ENCODE peak calls at places on chromosomes 12 and 14, in ten cellular contexts. Z, L, Y, P, W, J, T, C, E and B are unnamed samples.

GRCh38 chr12:27142102-27142721 is 59.8 kb upstream of the C12orf71 start:
- DNase-seq in W (peak), E (peak), L (no peak), J (no peak), C (peak), T (peak), Z (peak), Y (peak), P (peak), B (peak)

GRCh38 chr12:108193922-108194321 is 64.8 kb downstream of the WSCD2 start:
- DNase-seq in C (peak), J (no peak), E (peak), Z (no peak), W (peak), P (no peak), Y (no peak), L (no peak), T (peak), B (peak)

GRCh38 chr12:12704593-12705230 is 8.7 kb upstream of the GPR19 start:
- DNase-seq in C (peak), Z (peak), T (peak), Y (peak), L (no peak), P (peak), E (peak), J (no peak), W (peak), B (peak)

GRCh38 chr12:71702590-71702989 is 16.7 kb downstream of the TMEM19 start:
- DNase-seq in L (no peak), J (no peak), E (no peak), C (no peak), Z (no peak), P (no peak), W (peak), Y (no peak), T (no peak), B (no peak)

GRCh38 chr12:108720757-108721514 is 10.4 kb downstream of the CORO1C start:
- DNase-seq in E (no peak), T (no peak), P (no peak), Y (no peak), J (no peak), Z (no peak), W (no peak), C (no peak), L (no peak), B (no peak)

GRCh38 chr12:86634706-86635410 is 378.7 kb upstream of the MGAT4C start:
- DNase-seq in Z (no peak), J (no peak), P (no peak), T (no peak), L (no peak), E (no peak), C (no peak), Y (no peak), W (peak), B (no peak)

GRCh38 chr12:111123390-111123789 is 203.0 kb upstream of the MYL2 start:
- DNase-seq in L (no peak), J (no peak), Y (no peak), W (no peak), E (no peak), T (no peak), Z (no peak), C (no peak), P (no peak), B (no peak)

GRCh38 chr12:108231109-108231905 is 102.2 kb downstream of the WSCD2 start:
- DNase-seq in P (no peak), W (no peak), T (no peak), L (no peak), C (no peak), Z (no peak), J (no peak), E (no peak), Y (no peak), B (no peak)

GRCh38 chr12:132285991-132286681 is 43.3 kb downstream of the GALNT9 start:
- DNase-seq in T (peak), C (peak), W (peak), J (no peak), E (peak), L (no peak), P (peak), Z (peak), Y (peak), B (peak)

GRCh38 chr12:1993871-1994371 is 10.3 kb downstream of the DCP1B start:
- DNase-seq in J (no peak), E (no peak), Y (peak), C (no peak), W (peak), Z (peak), L (no peak), P (no peak), T (no peak), B (no peak)

GRCh38 chr14:85421166-85421877 is 108.6 kb upstream of the FLRT2 start:
- DNase-seq in P (no peak), Y (no peak), Z (no peak), C (no peak), T (no peak), L (no peak), W (peak), E (no peak), J (no peak), B (no peak)

GRCh38 chr12:119859241-119859640 is 17.9 kb downstream of the CIT start:
- DNase-seq in W (no peak), T (no peak), Z (no peak), L (no peak), E (no peak), C (no peak), P (no peak), Y (no peak), J (no peak), B (no peak)

GRCh38 chr14:70885343-70886014 is 21.8 kb upstream of the PCNX1 start:
- DNase-seq in C (no peak), Y (peak), T (no peak), Z (no peak), P (no peak), L (no peak), J (no peak), E (no peak), W (no peak), B (no peak)

GRCh38 chr12:5904969-5905368 is 40.1 kb downstream of the ANO2 start:
- DNase-seq in L (no peak), J (no peak), Z (no peak), E (no peak), W (no peak), T (no peak), P (no peak), Y (peak), C (no peak), B (no peak)

GRCh38 chr12:56087220-56087619 is 7.3 kb downstream of the ERBB3 start:
- DNase-seq in Z (peak), J (no peak), P (peak), C (peak), E (no peak), Y (peak), W (no peak), L (no peak), T (peak), B (peak)

GRCh38 chr12:82366182-82366581 is 7.9 kb downstream of the METTL25 start:
- DNase-seq in W (peak), Z (no peak), J (no peak), C (no peak), E (no peak), T (no peak), L (no peak), Y (no peak), P (no peak), B (no peak)

GRCh38 chr12:119540476-119540875 is 53.1 kb upstream of the TMEM233 start:
- DNase-seq in E (no peak), Y (no peak), T (no peak), P (no peak), L (no peak), W (no peak), C (no peak), Z (no peak), J (no peak), B (no peak)

GRCh38 chr12:130070017-130070653 is 92.1 kb upstream of the FZD10 start:
- DNase-seq in E (no peak), C (peak), W (no peak), P (no peak), L (no peak), Y (no peak), J (no peak), T (no peak), Z (no peak), B (peak)

GRCh38 chr12:92942905-92943304 is 13.8 kb upstream of the EEA1 start:
- DNase-seq in T (no peak), Y (no peak), P (no peak), E (no peak), J (no peak), W (peak), L (no peak), Z (no peak), C (no peak), B (no peak)

GRCh38 chr14:61443481-61443880 is 122.1 kb downstream of the PRKCH start:
- DNase-seq in J (no peak), C (no peak), Z (no peak), P (no peak), L (no peak), T (no peak), W (no peak), E (no peak), Y (no peak), B (no peak)

GRCh38 chr14:34583525-34583924 is 44.0 kb upstream of the EAPP start:
- DNase-seq in W (no peak), L (no peak), Z (no peak), Y (no peak), P (peak), E (no peak), C (no peak), T (no peak), J (peak), B (no peak)

GRCh38 chr14:34582117-34582680 is 42.7 kb upstream of the EAPP start:
- DNase-seq in C (no peak), T (no peak), P (peak), W (no peak), Z (no peak), E (no peak), Y (peak), L (no peak), J (peak), B (no peak)

GRCh38 chr14:34580381-34580780 is 40.9 kb upstream of the EAPP start:
- DNase-seq in Y (peak), W (no peak), T (no peak), E (no peak), L (no peak), J (peak), Z (no peak), C (no peak), P (peak), B (no peak)
- TF ChIP-seq POLR2A in Y (no peak), W (no peak), T (no peak), E (no peak), L (no peak), J (no peak), Z (no peak), C (no peak), P (no peak), B (no peak)

GRCh38 chr12:123617580-123617979 is 15.7 kb downstream of the DDX55 start:
- DNase-seq in Y (no peak), T (no peak), Z (no peak), P (no peak), W (no peak), J (no peak), C (no peak), L (no peak), E (no peak), B (no peak)
- TF ChIP-seq POLR2A in Y (no peak), T (no peak), Z (no peak), P (no peak), W (no peak), J (no peak), C (no peak), L (no peak), E (no peak), B (no peak)

GRCh38 chr14:69715725-69716482 is 51.0 kb upstream of the SRSF5 start:
- DNase-seq in P (peak), T (no peak), L (no peak), E (peak), Z (peak), J (no peak), Y (no peak), W (peak), C (peak), B (peak)
- TF ChIP-seq POLR2A in P (no peak), T (no peak), L (no peak), E (no peak), Z (no peak), J (no peak), Y (no peak), W (no peak), C (no peak), B (no peak)

GRCh38 chr14:104752338-104752734 is 611 bp upstream of the SIVA1 start:
- DNase-seq in E (no peak), Z (no peak), L (peak), C (peak), T (peak), P (no peak), J (no peak), Y (no peak), W (no peak), B (no peak)
- TF ChIP-seq POLR2A in E (peak), Z (peak), L (peak), C (no peak), T (no peak), P (no peak), J (no peak), Y (peak), W (no peak), B (no peak)

GRCh38 chr14:22836301-22837058 is at the start of gene MMP14:
- DNase-seq in E (peak), J (peak), L (no peak), T (no peak), Y (no peak), W (peak), P (peak), C (peak), Z (peak), B (peak)
- TF ChIP-seq POLR2A in E (peak), J (peak), L (peak), T (peak), Y (peak), W (peak), P (peak), C (peak), Z (peak), B (no peak)

GRCh38 chr14:23567186-23568020 is at the start of gene AP1G2:
- DNase-seq in J (peak), Z (peak), W (peak), Y (peak), T (no peak), L (peak), C (peak), P (peak), E (peak), B (peak)
- TF ChIP-seq POLR2A in J (no peak), Z (peak), W (no peak), Y (peak), T (no peak), L (peak), C (peak), P (peak), E (peak), B (no peak)

DNA sequence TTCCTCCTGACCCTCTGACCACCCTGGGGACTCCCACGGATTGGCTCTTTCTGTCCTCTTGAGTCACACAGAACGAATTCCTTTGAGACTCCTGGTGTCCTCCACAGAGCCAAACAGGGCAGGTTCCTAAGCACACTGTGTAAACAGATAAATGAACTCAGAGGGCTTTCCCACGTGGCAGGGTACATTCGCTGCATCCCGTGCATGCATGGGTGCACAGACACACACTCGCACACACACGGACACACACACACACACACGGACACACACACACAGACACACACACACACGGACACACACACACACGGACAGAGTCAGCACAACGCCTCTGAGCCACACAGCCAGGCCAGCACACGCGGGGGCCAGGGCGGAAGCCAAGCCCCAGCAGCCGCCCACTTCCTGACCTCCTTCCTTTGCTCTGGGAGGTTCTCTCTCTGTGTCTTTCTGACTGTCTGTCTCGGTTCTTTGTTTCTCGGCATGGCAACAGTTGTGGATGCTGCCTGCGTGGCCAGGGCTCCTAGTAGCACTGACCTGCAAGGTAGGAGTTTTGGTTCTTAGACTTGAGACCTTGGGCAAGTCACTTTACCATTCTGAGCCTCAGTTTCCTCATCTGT is 706 bp downstream of the CRACR2A start:
- DNase-seq in C (no peak), E (peak), L (no peak), J (no peak), Y (no peak), Z (peak), W (no peak), T (no peak), P (no peak), B (peak)
- TF ChIP-seq POLR2A in C (no peak), E (no peak), L (no peak), J (no peak), Y (no peak), Z (no peak), W (no peak), T (no peak), P (no peak), B (no peak)

GRCh38 chr12:49708851-49709250 is 1.6 kb upstream of the FMNL3 start:
- DNase-seq in T (no peak), J (no peak), C (no peak), Z (no peak), E (no peak), P (no peak), Y (no peak), W (no peak), L (no peak), B (no peak)

GRCh38 chr12:49705479-49706267 is 1.5 kb downstream of the FMNL3 start:
- DNase-seq in L (no peak), C (peak), J (peak), E (peak), Y (peak), T (peak), W (peak), P (peak), Z (peak), B (peak)

GRCh38 chr12:49707812-49708147 is 575 bp upstream of the FMNL3 start:
- DNase-seq in W (no peak), E (no peak), Z (no peak), J (no peak), L (no peak), C (no peak), Y (no peak), T (no peak), P (no peak), B (no peak)

GRCh38 chr12:49706351-49707126 is 666 bp downstream of the FMNL3 start:
- DNase-seq in W (peak), C (no peak), T (no peak), L (no peak), Z (peak), E (peak), J (peak), Y (peak), P (peak), B (peak)

DNA sequence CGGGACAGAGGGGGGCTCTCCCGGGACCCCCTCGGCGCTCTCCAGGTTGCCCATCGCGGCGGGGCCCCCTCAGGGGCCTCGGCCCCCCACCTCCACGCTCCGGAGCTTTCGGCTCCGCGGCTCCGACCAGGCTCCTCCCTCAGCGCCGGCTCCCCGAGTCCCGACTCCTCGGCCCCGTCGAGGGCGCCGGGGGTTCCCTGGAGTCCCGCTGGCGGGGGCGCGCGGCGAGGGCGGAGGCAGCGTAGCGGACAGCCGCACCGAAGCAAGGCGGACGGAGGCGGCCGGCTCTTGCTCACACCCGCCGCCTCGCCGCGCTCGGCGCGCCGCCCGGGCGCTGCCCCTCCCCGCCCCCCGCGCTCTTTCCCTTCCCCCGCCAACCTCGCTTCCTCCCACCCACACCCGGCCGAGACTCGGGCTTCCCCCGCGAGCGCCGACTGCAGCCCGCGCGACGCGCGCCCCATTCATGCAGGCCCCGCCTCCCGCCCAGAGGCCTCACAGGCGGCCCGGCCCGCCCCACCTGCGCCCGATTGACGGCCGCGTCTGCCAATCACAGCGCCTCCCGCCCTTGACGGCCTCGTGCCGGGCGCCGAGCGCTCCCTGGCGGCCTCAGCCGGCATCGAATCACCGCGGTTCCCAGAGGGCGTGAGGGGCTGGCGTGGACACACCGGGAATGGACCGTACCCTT is at the start of gene FMNL3:
- DNase-seq in T (peak), C (peak), P (peak), Z (peak), W (peak), J (peak), E (peak), Y (peak), L (peak), B (peak)
- TF ChIP-seq POLR2A in T (peak), C (no peak), P (peak), Z (no peak), W (peak), J (peak), E (peak), Y (no peak), L (no peak), B (peak)

GRCh38 chr14:95327558-95328374 is 8.1 kb upstream of the CLMN start:
- DNase-seq in W (no peak), L (peak), E (no peak), C (no peak), J (no peak), P (no peak), T (no peak), Y (no peak), Z (peak), B (no peak)
- TF ChIP-seq POLR2A in W (no peak), L (no peak), E (no peak), C (no peak), J (no peak), P (no peak), T (no peak), Y (no peak), Z (no peak), B (no peak)

DNA sequence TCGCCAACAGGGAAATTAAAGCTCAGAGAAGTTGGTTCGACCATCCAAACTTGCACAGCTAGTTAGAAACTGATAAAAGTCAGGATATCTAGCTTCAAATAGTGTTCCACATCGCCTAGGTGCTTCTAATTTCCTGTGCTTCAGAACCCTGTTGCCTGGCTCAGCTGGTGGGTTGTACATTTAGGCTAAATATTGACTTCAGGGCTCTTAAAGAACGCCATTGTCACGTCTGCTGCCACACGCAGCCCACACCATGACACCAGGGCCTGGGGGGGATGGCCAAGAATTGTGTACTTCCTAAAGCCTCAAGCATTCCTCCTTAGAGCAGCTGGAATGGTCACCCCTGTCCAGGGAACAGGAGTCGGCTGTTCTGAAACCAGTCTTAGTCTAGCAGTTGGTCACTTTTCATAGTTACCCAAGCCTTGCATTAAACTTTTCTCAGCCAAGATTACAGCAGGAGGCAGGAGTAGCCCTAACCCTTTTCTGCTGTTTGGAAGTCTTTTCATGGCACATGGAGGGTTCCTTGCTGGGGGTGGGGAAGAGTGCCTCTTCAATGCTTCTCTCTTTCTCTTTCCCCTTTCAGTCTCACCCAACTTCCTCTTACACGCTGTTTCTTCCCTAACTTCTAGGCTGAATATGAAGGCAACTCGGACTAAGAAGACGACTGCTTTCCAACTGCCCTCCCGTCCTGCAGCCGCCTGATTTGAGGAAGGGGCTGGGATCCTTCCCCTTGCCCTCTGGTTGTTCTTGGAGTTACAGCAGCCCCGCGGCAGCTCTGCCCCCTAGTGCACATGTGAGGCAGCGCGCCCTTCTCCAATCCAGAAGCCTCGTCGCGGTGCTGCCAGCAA is 17.1 kb downstream of the FOS start:
- DNase-seq in Z (peak), Y (peak), J (peak), W (peak), C (peak), E (peak), T (no peak), P (peak), L (no peak), B (peak)
- TF ChIP-seq POLR2A in Z (peak), Y (peak), J (peak), W (no peak), C (peak), E (no peak), T (no peak), P (no peak), L (no peak), B (no peak)